ENCODE peak calls at places on chromosomes 13 and 19, in eight cellular contexts. I is T-helper 9 cell, K is NCI-H2171, B is AG08395, Z is GM10248, Q is EL, M is BJ, O is NCI-H2107. N is an unnamed sample.

GRCh38 chr13:20404488-20405222 is 121.0 kb downstream of the CRYL1 start:
- DNase-seq in O (no peak), Q (no peak), Z (no peak), I (no peak), M (no peak), K (no peak), B (no peak), N (no peak)

GRCh38 chr13:29924482-29924884 is 74.1 kb upstream of the UBL3 start:
- DNase-seq in I (no peak), Z (no peak), Q (peak; percentile 89), M (no peak), K (peak; percentile 53), O (peak; percentile 24), B (peak; percentile 64), N (peak; percentile 82)

GRCh38 chr13:34303346-34303745 is 485.4 kb downstream of the RFC3 start:
- DNase-seq in B (no peak), O (no peak), Q (no peak), M (no peak), K (no peak), Z (no peak), I (no peak), N (no peak)

GRCh38 chr19:24140099-24140498 is 53.1 kb downstream of the ZNF254 start:
- DNase-seq in K (no peak), Z (no peak), Q (peak; percentile 45), O (no peak), M (peak; percentile 22), I (no peak), B (peak; percentile 3), N (no peak)

GRCh38 chr19:11142528-11143171 is 12.9 kb downstream of the SPC24 start:
- DNase-seq in I (no peak), M (peak; percentile 67), K (no peak), O (no peak), Q (peak; percentile 96), Z (no peak), B (peak; percentile 94), N (peak; percentile 97)

GRCh38 chr13:79966502-79966901 is 374.4 kb downstream of the SPRY2 start:
- DNase-seq in Z (no peak), I (no peak), M (no peak), K (no peak), Q (no peak), O (no peak), B (no peak), N (no peak)

GRCh38 chr13:75407473-75407872 is 74.5 kb downstream of the TBC1D4 start:
- DNase-seq in Z (no peak), K (no peak), O (no peak), Q (no peak), I (no peak), B (no peak), M (no peak), N (no peak)

GRCh38 chr19:55258476-55258827 is 365 bp downstream of the PPP6R1 start:
- DNase-seq in B (peak; percentile 53), I (peak; percentile 39), Q (no peak), O (no peak), Z (peak; percentile 68), M (no peak), K (peak; percentile 1), N (peak; percentile 80)

GRCh38 chr13:95100525-95101121 is 200.6 kb downstream of the ABCC4 start:
- DNase-seq in I (no peak), B (peak; percentile 20), Z (no peak), O (no peak), K (no peak), Q (peak; percentile 89), M (peak; percentile 59), N (no peak)

GRCh38 chr13:63393112-63393511 is 1977.5 kb upstream of the PCDH20 start:
- DNase-seq in K (no peak), B (no peak), Q (no peak), M (no peak), I (no peak), Z (no peak), O (no peak), N (no peak)

GRCh38 chr13:110887242-110887954 is 27.5 kb downstream of the ANKRD10 start:
- DNase-seq in K (no peak), B (no peak), M (no peak), Z (no peak), Q (no peak), I (no peak), O (no peak), N (no peak)

GRCh38 chr13:23833733-23834611 is 55.2 kb downstream of the MIPEP start:
- DNase-seq in K (no peak), I (no peak), B (no peak), O (no peak), Q (no peak), Z (no peak), M (no peak), N (no peak)

GRCh38 chr13:99151516-99151915 is 49.1 kb upstream of the UBAC2 start:
- DNase-seq in Z (no peak), B (peak; percentile 18), M (peak; percentile 47), I (no peak), Q (peak; percentile 86), O (no peak), K (no peak), N (peak; percentile 55)

GRCh38 chr19:38506723-38507550 is 73.4 kb downstream of the RYR1 start:
- DNase-seq in I (peak; percentile 93), B (peak; percentile 86), M (no peak), Z (peak; percentile 90), K (peak; percentile 61), Q (peak; percentile 65), O (no peak), N (peak; percentile 79)

GRCh38 chr13:29733069-29733700 is 117.2 kb downstream of the UBL3 start:
- DNase-seq in I (no peak), M (no peak), O (no peak), B (no peak), Z (no peak), Q (peak; percentile 73), K (no peak), N (no peak)

GRCh38 chr13:112842343-112842856 is 126.6 kb upstream of the MCF2L start:
- DNase-seq in Q (no peak), M (no peak), O (no peak), Z (peak; percentile 53), B (no peak), K (no peak), I (no peak), N (no peak)

GRCh38 chr19:463483-464130 is 2.8 kb upstream of the SHC2 start:
- DNase-seq in O (no peak), Q (no peak), B (no peak), Z (no peak), K (no peak), M (no peak), I (no peak), N (no peak)

GRCh38 chr13:51590966-51591627 is 6.8 kb downstream of the WDFY2 start:
- DNase-seq in B (peak; percentile 86), M (peak; percentile 96), K (no peak), I (no peak), Z (no peak), O (no peak), Q (peak; percentile 96), N (peak; percentile 75)

GRCh38 chr19:55116232-55117062 is 990 bp downstream of the PPP1R12C start:
- DNase-seq in K (no peak), Q (peak; percentile 76), O (no peak), Z (peak; percentile 76), B (peak; percentile 79), I (peak; percentile 37), M (no peak), N (peak; percentile 91)

GRCh38 chr19:30664358-30665058 is 292.3 kb downstream of the ZNF536 start:
- DNase-seq in O (no peak), K (no peak), I (no peak), Q (no peak), B (peak; percentile 31), M (no peak), Z (no peak), N (peak; percentile 46)

GRCh38 chr13:95509521-95510315 is 42.8 kb upstream of the CLDN10 start:
- DNase-seq in M (no peak), Q (peak; percentile 45), O (no peak), K (no peak), I (no peak), B (peak; percentile 66), Z (no peak), N (peak; percentile 17)

GRCh38 chr19:8512115-8512967 is 1.6 kb downstream of the ZNF414 start:
- DNase-seq in K (no peak), M (no peak), O (no peak), B (no peak), Z (no peak), I (no peak), Q (peak; percentile 26), N (peak; percentile 47)

GRCh38 chr13:29596064-29596418 is 553 bp upstream of the SLC7A1 start:
- DNase-seq in K (no peak), O (no peak), I (no peak), M (no peak), Q (no peak), B (no peak), Z (no peak), N (no peak)

GRCh38 chr19:8163781-8164180 is 14.4 kb upstream of the FBN3 start:
- DNase-seq in I (no peak), O (no peak), Q (no peak), K (no peak), B (no peak), M (no peak), Z (no peak), N (no peak)

GRCh38 chr13:31731923-31732322 is 7.4 kb upstream of the RXFP2 start:
- DNase-seq in Q (peak; percentile 20), O (no peak), B (no peak), I (no peak), Z (no peak), K (no peak), M (no peak), N (no peak)

GRCh38 chr19:5293607-5294089 is 47.0 kb downstream of the PTPRS start:
- DNase-seq in Q (peak; percentile 62), I (no peak), K (peak; percentile 72), B (peak; percentile 76), Z (no peak), O (no peak), M (no peak), N (peak; percentile 90)

GRCh38 chr13:79480954-79481684 is at the start of gene NDFIP2:
- DNase-seq in O (peak; percentile 65), B (peak; percentile 71), M (no peak), I (peak; percentile 71), K (peak; percentile 92), Q (peak; percentile 87), Z (peak; percentile 80), N (peak; percentile 89)

GRCh38 chr13:32036762-32037161 is 5.2 kb downstream of the FRY start:
- DNase-seq in I (no peak), K (no peak), O (no peak), B (no peak), Q (no peak), M (no peak), Z (no peak), N (no peak)

GRCh38 chr13:33392794-33393371 is 107.3 kb upstream of the STARD13 start:
- DNase-seq in Z (no peak), M (no peak), B (no peak), K (no peak), O (no peak), I (no peak), Q (no peak), N (no peak)

GRCh38 chr19:56423985-56424353 is 19.8 kb downstream of the ZNF583 start:
- DNase-seq in Z (no peak), M (no peak), I (no peak), B (no peak), Q (no peak), K (no peak), O (no peak), N (no peak)